ENCODE peak calls at places on chromosomes 16 and 17, in ten cellular contexts. J, R, L, F, V, A, P, Y, C and H are unnamed samples.

GRCh38 chr16:83699817-83700216 is 108.0 kb upstream of the HSBP1 start:
- DNase-seq in C (no peak), J (no peak), P (no peak), F (no peak), Y (no peak), V (no peak), A (no peak), R (no peak), L (no peak), H (no peak)

GRCh38 chr17:21177854-21178600 is 35.9 kb downstream of the TMEM11 start:
- DNase-seq in F (no peak), L (no peak), V (no peak), C (no peak), P (no peak), A (no peak), J (no peak), Y (no peak), R (no peak), H (no peak)

GRCh38 chr17:2435181-2435741 is 34.4 kb upstream of the MNT start:
- DNase-seq in P (no peak), Y (no peak), R (no peak), F (no peak), A (no peak), J (peak; percentile 66), V (no peak), C (no peak), L (no peak), H (no peak)

GRCh38 chr17:76905836-76906235 is 37.6 kb downstream of the MGAT5B start:
- DNase-seq in L (no peak), R (no peak), Y (no peak), C (no peak), V (no peak), P (no peak), A (no peak), F (no peak), J (no peak), H (no peak)

GRCh38 chr17:39096435-39097158 is 54.8 kb downstream of the PLXDC1 start:
- DNase-seq in J (no peak), C (no peak), Y (no peak), F (no peak), L (peak; percentile 25), R (peak; percentile 35), A (peak; percentile 51), V (peak; percentile 30), P (no peak), H (no peak)

GRCh38 chr17:72565758-72566157 is 444.9 kb downstream of the SOX9 start:
- DNase-seq in C (no peak), L (no peak), P (no peak), V (no peak), F (no peak), Y (no peak), J (no peak), A (no peak), R (no peak), H (no peak)

GRCh38 chr17:75365931-75366275 is 39.6 kb downstream of the GRB2 start:
- DNase-seq in P (no peak), L (no peak), C (no peak), F (no peak), Y (no peak), J (no peak), V (no peak), R (no peak), A (no peak), H (no peak)

GRCh38 chr16:1745900-1746692 is 25.2 kb downstream of the NME3 start:
- DNase-seq in J (peak; percentile 96), V (no peak), L (no peak), Y (no peak), C (no peak), F (no peak), A (no peak), P (no peak), R (no peak), H (peak; percentile 95)

GRCh38 chr16:54180421-54181359 is 105.9 kb downstream of the IRX3 start:
- DNase-seq in L (no peak), C (no peak), Y (no peak), F (no peak), J (no peak), A (no peak), V (no peak), R (no peak), P (no peak), H (no peak)

GRCh38 chr17:38582069-38582468 is 23.7 kb downstream of the SRCIN1 start:
- DNase-seq in V (no peak), J (no peak), L (no peak), R (no peak), C (no peak), F (no peak), Y (no peak), A (no peak), P (no peak), H (no peak)

GRCh38 chr17:71142333-71142732 is 973.0 kb downstream of the KCNJ2 start:
- DNase-seq in A (no peak), V (no peak), P (no peak), R (no peak), Y (no peak), L (no peak), F (no peak), C (no peak), J (no peak), H (no peak)

GRCh38 chr16:11743308-11744074 is 834 bp upstream of the TXNDC11 start:
- DNase-seq in V (peak; percentile 31), A (peak; percentile 54), P (peak; percentile 14), F (no peak), C (peak; percentile 80), J (no peak), R (peak; percentile 45), L (peak; percentile 37), Y (peak; percentile 19), H (no peak)

GRCh38 chr16:52424591-52424990 is 122.4 kb downstream of the TOX3 start:
- DNase-seq in L (no peak), F (no peak), J (no peak), V (no peak), Y (no peak), R (no peak), C (no peak), A (no peak), P (no peak), H (no peak)

GRCh38 chr16:50559342-50559741 is 11.1 kb downstream of the NKD1 start:
- DNase-seq in A (no peak), F (no peak), P (no peak), L (no peak), R (no peak), Y (no peak), V (no peak), C (no peak), J (no peak), H (no peak)

GRCh38 chr16:57846078-57846697 is 43.9 kb upstream of the KIFC3 start:
- DNase-seq in A (no peak), R (peak; percentile 27), Y (no peak), V (no peak), L (no peak), J (no peak), P (no peak), C (no peak), F (no peak), H (no peak)

GRCh38 chr16:66798162-66798561 is 3.2 kb downstream of the TERB1 start:
- DNase-seq in R (no peak), C (peak; percentile 7), J (peak; percentile 18), L (no peak), A (no peak), Y (no peak), F (no peak), V (no peak), P (no peak), H (no peak)

GRCh38 chr16:89048871-89049422 is 44.7 kb upstream of the ACSF3 start:
- DNase-seq in F (no peak), V (no peak), P (no peak), L (no peak), A (no peak), R (no peak), J (no peak), Y (no peak), C (no peak), H (no peak)

GRCh38 chr17:49035470-49036269 is 38.5 kb downstream of the IGF2BP1 start:
- DNase-seq in L (peak; percentile 52), P (peak; percentile 42), C (peak; percentile 50), R (peak; percentile 51), V (no peak), Y (peak; percentile 81), J (peak; percentile 59), F (no peak), A (peak; percentile 42), H (no peak)

GRCh38 chr17:74355065-74355464 is 6.6 kb downstream of the BTBD17 start:
- DNase-seq in L (no peak), F (no peak), J (no peak), P (no peak), Y (no peak), V (no peak), R (no peak), A (no peak), C (no peak), H (no peak)

GRCh38 chr17:55717898-55718735 is 4.5 kb downstream of the TMEM100 start:
- DNase-seq in C (peak; percentile 70), P (peak; percentile 49), F (peak; percentile 31), L (peak; percentile 83), V (peak; percentile 63), J (peak; percentile 82), A (peak; percentile 84), R (peak; percentile 73), Y (peak; percentile 32), H (no peak)

GRCh38 chr16:70331588-70332358 is 14.9 kb upstream of the DDX19A start:
- DNase-seq in P (no peak), A (peak; percentile 26), Y (no peak), R (peak; percentile 37), F (no peak), J (peak; percentile 19), C (no peak), V (no peak), L (no peak), H (no peak)